ENCODE peak calls at places on chromosomes 16 and 17, in four cellular contexts. I is activated T-helper 1 cell treated with anti-CD3 and anti-CD28 coated beads, Interleukin-2, amount 50 U/mL, for 16 hours; B is progenitor cell of endocrine pancreas; Y is A549. H is an unnamed sample.

GRCh38 chr17:80219013-80219776 is 938 bp downstream of the SGSH start:
- DNase-seq in I (peak), B (no peak), Y (peak), H (peak)

GRCh38 chr17:28216528-28216927 is 102.5 kb upstream of the TMEM97 start:
- DNase-seq in I (no peak), B (no peak), Y (no peak), H (no peak)

GRCh38 chr17:17693955-17694228 is 12.6 kb downstream of the RAI1 start:
- DNase-seq in I (no peak), B (no peak), Y (no peak), H (no peak)

GRCh38 chr17:16920628-16921020 is 51.3 kb downstream of the TNFRSF13B start:
- DNase-seq in I (no peak), B (no peak), Y (no peak), H (no peak)

GRCh38 chr17:50905460-50905803 is 39.3 kb upstream of the TOB1 start:
- DNase-seq in I (no peak), B (peak), Y (no peak), H (peak)

GRCh38 chr17:66450008-66450856 is 147.8 kb downstream of the PRKCA start:
- DNase-seq in I (no peak), B (no peak), Y (no peak), H (peak)

GRCh38 chr16:85369741-85370528 is 243.2 kb upstream of the GSE1 start:
- DNase-seq in I (peak), B (peak), Y (peak), H (peak)

GRCh38 chr16:72995151-72995881 is 52.6 kb downstream of the ZFHX3 start:
- DNase-seq in I (no peak), B (no peak), Y (peak), H (no peak)

GRCh38 chr16:4077083-4077714 is 39.0 kb downstream of the ADCY9 start:
- DNase-seq in I (no peak), B (no peak), Y (no peak), H (no peak)

GRCh38 chr16:76976101-76976500 is 214.9 kb upstream of the MON1B start:
- DNase-seq in I (no peak), B (no peak), Y (no peak), H (no peak)

GRCh38 chr17:80253631-80254395 is 6.8 kb upstream of the RNF213 start:
- DNase-seq in I (no peak), B (no peak), Y (no peak), H (no peak)

GRCh38 chr17:77735341-77736206 is 222.9 kb upstream of the TNRC6C start:
- DNase-seq in I (no peak), B (peak), Y (no peak), H (no peak)

GRCh38 chr17:55577011-55577586 is 65.8 kb upstream of the SMIM36 start:
- DNase-seq in I (no peak), B (no peak), Y (no peak), H (no peak)

GRCh38 chr17:22373911-22374310 is 681.6 kb downstream of the KCNJ18 start:
- DNase-seq in I (no peak), B (no peak), Y (no peak), H (no peak)

GRCh38 chr16:75251280-75252048 is at the start of gene BCAR1:
- DNase-seq in I (no peak), B (peak), Y (peak), H (peak)

GRCh38 chr17:44077595-44077909 is 7.0 kb downstream of the G6PC3 start:
- DNase-seq in I (no peak), B (no peak), Y (no peak), H (no peak)

GRCh38 chr17:76688165-76688622 is 22.6 kb downstream of the MXRA7 start:
- DNase-seq in I (no peak), B (no peak), Y (no peak), H (no peak)

GRCh38 chr17:62876664-62877411 is 68.7 kb upstream of the MARCHF10 start:
- DNase-seq in I (no peak), B (no peak), Y (no peak), H (no peak)

GRCh38 chr17:64399071-64399766 is 8.6 kb upstream of the PECAM1 start:
- DNase-seq in I (no peak), B (no peak), Y (no peak), H (no peak)

GRCh38 chr16:67281536-67282446 is 2.5 kb downstream of the PLEKHG4 start:
- DNase-seq in I (no peak), B (no peak), Y (no peak), H (no peak)

GRCh38 chr17:7656958-7657715 is 6.4 kb downstream of the ATP1B2 start:
- DNase-seq in I (no peak), B (no peak), Y (no peak), H (no peak)

GRCh38 chr16:2854700-2855309 is 3.2 kb downstream of the PRSS22 start:
- DNase-seq in I (no peak), B (no peak), Y (no peak), H (no peak)

GRCh38 chr16:4207683-4208528 is 34.0 kb downstream of the SRL start:
- DNase-seq in I (no peak), B (no peak), Y (no peak), H (no peak)

GRCh38 chr17:7650509-7651096 is at the start of gene ATP1B2:
- DNase-seq in I (peak), B (peak), Y (peak), H (peak)

GRCh38 chr16:55542459-55543082 is 23.9 kb upstream of the CAPNS2 start:
- DNase-seq in I (no peak), B (no peak), Y (no peak), H (no peak)

GRCh38 chr16:46620265-46621005 is 744 bp downstream of the SHCBP1 start:
- DNase-seq in I (no peak), B (no peak), Y (peak), H (no peak)

GRCh38 chr17:79845601-79845949 is 6.3 kb upstream of the CBX4 start:
- DNase-seq in I (no peak), B (no peak), Y (peak), H (peak)

GRCh38 chr17:4440690-4441686 is 7.2 kb downstream of the SPNS3 start:
- DNase-seq in I (no peak), B (no peak), Y (no peak), H (no peak)

GRCh38 chr16:66800856-66801255 is 528 bp downstream of the TERB1 start:
- DNase-seq in I (no peak), B (no peak), Y (no peak), H (no peak)

GRCh38 chr16:20393801-20394637 is 10.5 kb downstream of the PDILT start:
- DNase-seq in I (no peak), B (no peak), Y (no peak), H (no peak)

GRCh38 chr17:83053021-83053778 is 26.2 kb upstream of the METRNL start:
- DNase-seq in I (no peak), B (no peak), Y (no peak), H (no peak)

GRCh38 chr16:67740391-67740790 is 21.3 kb upstream of the GFOD2 start:
- DNase-seq in I (no peak), B (no peak), Y (no peak), H (no peak)

GRCh38 chr17:2853722-2854580 is 57.7 kb downstream of the RAP1GAP2 start:
- DNase-seq in I (no peak), B (peak), Y (peak), H (no peak)

GRCh38 chr17:8056976-8057625 is 18.2 kb downstream of the ALOX15B start:
- DNase-seq in I (no peak), B (no peak), Y (no peak), H (peak)

GRCh38 chr17:1939979-1940809 is 84.9 kb downstream of the RTN4RL1 start:
- DNase-seq in I (no peak), B (no peak), Y (no peak), H (no peak)

GRCh38 chr16:11547517-11547916 is 39.2 kb downstream of the LITAF start:
- DNase-seq in I (no peak), B (no peak), Y (no peak), H (no peak)

GRCh38 chr17:35002876-35003551 is 22.7 kb downstream of the LIG3 start:
- DNase-seq in I (no peak), B (no peak), Y (no peak), H (no peak)

GRCh38 chr17:45135978-45136791 is 698 bp downstream of the ACBD4 start:
- DNase-seq in I (no peak), B (no peak), Y (no peak), H (no peak)